ENCODE peak calls at places on chromosomes 16 and 17, in ten cellular contexts. U is amniotic stem cell; J is activated CD4-positive, alpha-beta T cell treated with anti-CD3 and anti-CD28 coated beads for 36 hours; F is smooth muscle cell of the brain vasculature; B is choroid plexus epithelial cell; T is left cardiac atrium; H is DMS 273 treated with DMSO at 0.1 percent for 48 hours; S is PC-9; G is B cell; V is T-helper 9 cell. K is an unnamed sample.

GRCh38 chr17:65017375-65017774 is 39.2 kb downstream of the GNA13 start:
- DNase-seq in U (no peak), J (no peak), F (no peak), B (no peak), T (no peak), H (no peak), S (no peak), G (no peak), V (no peak), K (no peak)

GRCh38 chr16:49469930-49470451 is 96.4 kb downstream of the C16orf78 start:
- DNase-seq in U (no peak), J (no peak), F (no peak), B (no peak), T (no peak), H (no peak), S (no peak), G (no peak), V (no peak), K (no peak)

GRCh38 chr17:17044846-17045561 is 2.7 kb downstream of the MPRIP start:
- DNase-seq in U (no peak), J (peak), F (peak), B (peak), T (no peak), H (no peak), S (no peak), G (peak), V (no peak), K (peak)

GRCh38 chr17:48598727-48599126 is 5.1 kb upstream of the HOXB5 start:
- DNase-seq in U (no peak), J (no peak), F (no peak), B (no peak), T (no peak), H (no peak), S (no peak), G (no peak), V (no peak), K (no peak)

GRCh38 chr16:11949527-11949926 is 7.7 kb upstream of the NPIPB2 start:
- DNase-seq in U (peak), J (peak), F (no peak), B (peak), T (no peak), H (peak), S (peak), G (peak), V (no peak), K (peak)

GRCh38 chr17:36743130-36743529 is 141.7 kb downstream of the MRM1 start:
- DNase-seq in U (no peak), J (no peak), F (no peak), B (no peak), T (no peak), H (no peak), S (peak), G (no peak), V (no peak), K (no peak)

GRCh38 chr17:2416010-2416734 is 15.3 kb upstream of the MNT start:
- DNase-seq in U (peak), J (peak), F (peak), B (peak), T (peak), H (no peak), S (peak), G (peak), V (peak), K (peak)

GRCh38 chr16:11759163-11759834 is 16.6 kb upstream of the TXNDC11 start:
- DNase-seq in U (no peak), J (no peak), F (no peak), B (no peak), T (no peak), H (peak), S (no peak), G (no peak), V (no peak), K (no peak)

GRCh38 chr16:27703545-27703944 is 153.6 kb downstream of the KATNIP start:
- DNase-seq in U (no peak), J (no peak), F (no peak), B (peak), T (no peak), H (no peak), S (no peak), G (no peak), V (no peak), K (no peak)

GRCh38 chr16:12265168-12265567 is 288.6 kb downstream of the SNX29 start:
- DNase-seq in U (no peak), J (no peak), F (no peak), B (no peak), T (no peak), H (no peak), S (no peak), G (no peak), V (no peak), K (no peak)

GRCh38 chr17:41211845-41212466 is 14.5 kb upstream of the KRTAP9-2 start:
- DNase-seq in U (peak), J (no peak), F (no peak), B (peak), T (no peak), H (no peak), S (peak), G (no peak), V (no peak), K (no peak)

GRCh38 chr17:1490643-1491405 is 1.7 kb downstream of the MYO1C start:
- DNase-seq in U (no peak), J (peak), F (no peak), B (no peak), T (peak), H (no peak), S (peak), G (peak), V (peak), K (peak)